ENCODE peak calls at places on chromosomes 7 and 10, in nine cellular contexts. One of them, this sample, is unnamed.
A peak's percentile ranks its signal among the peaks of the same experiment; 100 is the strongest.

GRCh38 chr10:29377333-29377961 is 88.6 kb downstream of the LYZL1 start:
- DNase-seq in CD8-positive, alpha-beta T cell: no peak
- DNase-seq in activated CD4-positive, alpha-beta T cell treated with anti-CD3 and anti-CD28 coated beads, Interleukin-2, amount 50 U/mL, for 24 hours: no peak
- DNase-seq in NCI-H146: peak; percentile 8
- DNase-seq in stimulated activated CD8-positive, alpha-beta memory T cell treated with anti-CD3 and anti-CD28 coated beads, Interleukin-15, amount 100 ng/mL, for 24 hours: no peak
- DNase-seq in aorta: no peak
- DNase-seq in foreskin melanocyte: peak; percentile 18
- DNase-seq in dermis blood vessel endothelial cell: peak; percentile 57
- DNase-seq in midbrain: no peak
- DNase-seq in this sample: no peak

GRCh38 chr7:42946616-42946928 is 14.4 kb downstream of the MRPL32 start:
- DNase-seq in CD8-positive, alpha-beta T cell: no peak
- DNase-seq in activated CD4-positive, alpha-beta T cell treated with anti-CD3 and anti-CD28 coated beads, Interleukin-2, amount 50 U/mL, for 24 hours: no peak
- DNase-seq in NCI-H146: no peak
- DNase-seq in stimulated activated CD8-positive, alpha-beta memory T cell treated with anti-CD3 and anti-CD28 coated beads, Interleukin-15, amount 100 ng/mL, for 24 hours: no peak
- DNase-seq in aorta: no peak
- DNase-seq in foreskin melanocyte: peak; percentile 7
- DNase-seq in dermis blood vessel endothelial cell: no peak
- DNase-seq in midbrain: no peak
- DNase-seq in this sample: no peak

GRCh38 chr7:47763063-47763974 is 181.4 kb upstream of the TNS3 start:
- DNase-seq in CD8-positive, alpha-beta T cell: no peak
- DNase-seq in activated CD4-positive, alpha-beta T cell treated with anti-CD3 and anti-CD28 coated beads, Interleukin-2, amount 50 U/mL, for 24 hours: no peak
- DNase-seq in NCI-H146: peak; percentile 96
- DNase-seq in stimulated activated CD8-positive, alpha-beta memory T cell treated with anti-CD3 and anti-CD28 coated beads, Interleukin-15, amount 100 ng/mL, for 24 hours: no peak
- DNase-seq in aorta: no peak
- DNase-seq in foreskin melanocyte: no peak
- DNase-seq in dermis blood vessel endothelial cell: peak; percentile 35
- DNase-seq in midbrain: no peak
- DNase-seq in this sample: no peak

GRCh38 chr7:73954181-73954580 is 73.8 kb upstream of the ELN start:
- DNase-seq in CD8-positive, alpha-beta T cell: no peak
- DNase-seq in activated CD4-positive, alpha-beta T cell treated with anti-CD3 and anti-CD28 coated beads, Interleukin-2, amount 50 U/mL, for 24 hours: no peak
- DNase-seq in NCI-H146: no peak
- DNase-seq in stimulated activated CD8-positive, alpha-beta memory T cell treated with anti-CD3 and anti-CD28 coated beads, Interleukin-15, amount 100 ng/mL, for 24 hours: no peak
- DNase-seq in aorta: no peak
- DNase-seq in foreskin melanocyte: no peak
- DNase-seq in dermis blood vessel endothelial cell: no peak
- DNase-seq in midbrain: peak; percentile 56
- DNase-seq in this sample: no peak

GRCh38 chr7:82443801-82444219 is 233 bp upstream of the CACNA2D1 start:
- DNase-seq in CD8-positive, alpha-beta T cell: peak; percentile 4
- DNase-seq in activated CD4-positive, alpha-beta T cell treated with anti-CD3 and anti-CD28 coated beads, Interleukin-2, amount 50 U/mL, for 24 hours: no peak
- DNase-seq in NCI-H146: peak; percentile 95
- DNase-seq in stimulated activated CD8-positive, alpha-beta memory T cell treated with anti-CD3 and anti-CD28 coated beads, Interleukin-15, amount 100 ng/mL, for 24 hours: no peak
- DNase-seq in aorta: peak; percentile 87
- DNase-seq in foreskin melanocyte: no peak
- DNase-seq in dermis blood vessel endothelial cell: peak; percentile 92
- DNase-seq in midbrain: peak; percentile 77
- DNase-seq in this sample: peak; percentile 88

GRCh38 chr10:31317652-31318381 is 1.2 kb upstream of the ZEB1 start:
- DNase-seq in CD8-positive, alpha-beta T cell: peak; percentile 76
- DNase-seq in activated CD4-positive, alpha-beta T cell treated with anti-CD3 and anti-CD28 coated beads, Interleukin-2, amount 50 U/mL, for 24 hours: no peak
- DNase-seq in NCI-H146: no peak
- DNase-seq in stimulated activated CD8-positive, alpha-beta memory T cell treated with anti-CD3 and anti-CD28 coated beads, Interleukin-15, amount 100 ng/mL, for 24 hours: no peak
- DNase-seq in aorta: no peak
- DNase-seq in foreskin melanocyte: no peak
- DNase-seq in dermis blood vessel endothelial cell: no peak
- DNase-seq in midbrain: no peak
- DNase-seq in this sample: no peak

GRCh38 chr7:103752995-103753394 is 236.5 kb downstream of the RELN start:
- DNase-seq in CD8-positive, alpha-beta T cell: no peak
- DNase-seq in activated CD4-positive, alpha-beta T cell treated with anti-CD3 and anti-CD28 coated beads, Interleukin-2, amount 50 U/mL, for 24 hours: no peak
- DNase-seq in NCI-H146: peak; percentile 4
- DNase-seq in stimulated activated CD8-positive, alpha-beta memory T cell treated with anti-CD3 and anti-CD28 coated beads, Interleukin-15, amount 100 ng/mL, for 24 hours: no peak
- DNase-seq in aorta: no peak
- DNase-seq in foreskin melanocyte: no peak
- DNase-seq in dermis blood vessel endothelial cell: peak; percentile 52
- DNase-seq in midbrain: no peak
- DNase-seq in this sample: no peak

GRCh38 chr7:140674899-140675701 is 2.4 kb downstream of the ADCK2 start:
- DNase-seq in CD8-positive, alpha-beta T cell: no peak
- DNase-seq in activated CD4-positive, alpha-beta T cell treated with anti-CD3 and anti-CD28 coated beads, Interleukin-2, amount 50 U/mL, for 24 hours: no peak
- DNase-seq in NCI-H146: peak; percentile 10
- DNase-seq in stimulated activated CD8-positive, alpha-beta memory T cell treated with anti-CD3 and anti-CD28 coated beads, Interleukin-15, amount 100 ng/mL, for 24 hours: no peak
- DNase-seq in aorta: no peak
- DNase-seq in foreskin melanocyte: peak; percentile 33
- DNase-seq in dermis blood vessel endothelial cell: peak; percentile 80
- DNase-seq in midbrain: peak; percentile 71
- DNase-seq in this sample: no peak

GRCh38 chr10:110758898-110759297 is 112.8 kb upstream of the PDCD4 start:
- DNase-seq in CD8-positive, alpha-beta T cell: no peak
- DNase-seq in activated CD4-positive, alpha-beta T cell treated with anti-CD3 and anti-CD28 coated beads, Interleukin-2, amount 50 U/mL, for 24 hours: no peak
- DNase-seq in NCI-H146: no peak
- DNase-seq in stimulated activated CD8-positive, alpha-beta memory T cell treated with anti-CD3 and anti-CD28 coated beads, Interleukin-15, amount 100 ng/mL, for 24 hours: no peak
- DNase-seq in aorta: no peak
- DNase-seq in foreskin melanocyte: peak; percentile 85
- DNase-seq in dermis blood vessel endothelial cell: peak; percentile 96
- DNase-seq in midbrain: no peak
- DNase-seq in this sample: no peak

GRCh38 chr7:101133621-101134398 is 6.9 kb downstream of the SERPINE1 start:
- DNase-seq in CD8-positive, alpha-beta T cell: no peak
- DNase-seq in activated CD4-positive, alpha-beta T cell treated with anti-CD3 and anti-CD28 coated beads, Interleukin-2, amount 50 U/mL, for 24 hours: no peak
- DNase-seq in NCI-H146: no peak
- DNase-seq in stimulated activated CD8-positive, alpha-beta memory T cell treated with anti-CD3 and anti-CD28 coated beads, Interleukin-15, amount 100 ng/mL, for 24 hours: no peak
- DNase-seq in aorta: no peak
- DNase-seq in foreskin melanocyte: no peak
- DNase-seq in dermis blood vessel endothelial cell: peak; percentile 44
- DNase-seq in midbrain: no peak
- DNase-seq in this sample: no peak

GRCh38 chr7:18993933-18994668 is 123.3 kb downstream of the TWIST1 start:
- DNase-seq in CD8-positive, alpha-beta T cell: no peak
- DNase-seq in activated CD4-positive, alpha-beta T cell treated with anti-CD3 and anti-CD28 coated beads, Interleukin-2, amount 50 U/mL, for 24 hours: no peak
- DNase-seq in NCI-H146: no peak
- DNase-seq in stimulated activated CD8-positive, alpha-beta memory T cell treated with anti-CD3 and anti-CD28 coated beads, Interleukin-15, amount 100 ng/mL, for 24 hours: no peak
- DNase-seq in aorta: no peak
- DNase-seq in foreskin melanocyte: no peak
- DNase-seq in dermis blood vessel endothelial cell: no peak
- DNase-seq in midbrain: no peak
- DNase-seq in this sample: no peak

GRCh38 chr7:122983261-122983660 is 12.2 kb downstream of the TAS2R16 start:
- DNase-seq in CD8-positive, alpha-beta T cell: no peak
- DNase-seq in activated CD4-positive, alpha-beta T cell treated with anti-CD3 and anti-CD28 coated beads, Interleukin-2, amount 50 U/mL, for 24 hours: no peak
- DNase-seq in NCI-H146: no peak
- DNase-seq in stimulated activated CD8-positive, alpha-beta memory T cell treated with anti-CD3 and anti-CD28 coated beads, Interleukin-15, amount 100 ng/mL, for 24 hours: no peak
- DNase-seq in aorta: no peak
- DNase-seq in foreskin melanocyte: peak; percentile 18
- DNase-seq in dermis blood vessel endothelial cell: no peak
- DNase-seq in midbrain: no peak
- DNase-seq in this sample: no peak